ENCODE peak calls at places on chromosomes 2 and 18, in four cellular contexts. G is CD8-positive, alpha-beta memory T cell; P is PC-3; R is astrocyte of the spinal cord. U is an unnamed sample.

GRCh38 chr2:121333834-121334558 is 49.0 kb upstream of the TFCP2L1 start:
- DNase-seq in R (no peak), P (no peak), G (no peak), U (no peak)

GRCh38 chr2:218781691-218782528 is at the start of gene CYP27A1:
- DNase-seq in G (no peak), R (peak; percentile 22), P (peak; percentile 23), U (no peak)

GRCh38 chr2:29747786-29748470 is 173.5 kb downstream of the ALK start:
- DNase-seq in R (peak; percentile 96), P (peak; percentile 100), G (no peak), U (peak; percentile 87)

GRCh38 chr2:233470007-233470687 is 96.4 kb downstream of the USP40 start:
- DNase-seq in P (no peak), R (peak; percentile 47), G (no peak), U (peak; percentile 27)

GRCh38 chr18:23591011-23591410 is 4.7 kb upstream of the NPC1 start:
- DNase-seq in G (no peak), R (peak; percentile 5), P (no peak), U (peak; percentile 3)

GRCh38 chr18:49920731-49921130 is 107.4 kb upstream of the ACAA2 start:
- DNase-seq in R (peak; percentile 55), G (no peak), P (peak; percentile 49), U (peak; percentile 37)

GRCh38 chr2:15942711-15943345 is 2.5 kb downstream of the MYCN start:
- DNase-seq in P (no peak), G (peak; percentile 8), R (no peak), U (no peak)

GRCh38 chr2:200359552-200359951 is 53.1 kb downstream of the SPATS2L start:
- DNase-seq in R (no peak), G (no peak), P (no peak), U (no peak)

GRCh38 chr2:27721335-27721734 is 50.2 kb upstream of the MRPL33 start:
- DNase-seq in P (peak; percentile 58), R (no peak), G (no peak), U (no peak)

GRCh38 chr2:236875906-236876505 is 209.7 kb upstream of the COPS8 start:
- DNase-seq in R (no peak), P (peak; percentile 79), G (no peak), U (no peak)

GRCh38 chr2:174681099-174681982 is 82.9 kb downstream of the CHRNA1 start:
- DNase-seq in P (no peak), G (no peak), R (peak; percentile 51), U (no peak)

GRCh38 chr2:151150325-151150724 is 111.3 kb downstream of the RBM43 start:
- DNase-seq in P (no peak), R (no peak), G (no peak), U (no peak)

GRCh38 chr2:26521054-26521912 is 43.4 kb upstream of the OTOF start:
- DNase-seq in P (peak; percentile 44), G (no peak), R (no peak), U (peak; percentile 7)

GRCh38 chr2:74048843-74049519 is 64.3 kb downstream of the TET3 start:
- DNase-seq in R (no peak), G (no peak), P (no peak), U (no peak)

GRCh38 chr2:239727776-239728600 is 297.2 kb downstream of the NDUFA10 start:
- DNase-seq in P (no peak), G (no peak), R (no peak), U (no peak)

GRCh38 chr2:217440000-217440399 is 562.8 kb downstream of the TNS1 start:
- DNase-seq in R (no peak), G (no peak), P (no peak), U (no peak)

GRCh38 chr2:38387887-38388286 is 10.8 kb upstream of the ATL2 start:
- DNase-seq in R (no peak), P (no peak), G (no peak), U (no peak)

GRCh38 chr2:100948965-100949364 is 53.1 kb upstream of the RPL31 start:
- DNase-seq in R (no peak), G (no peak), P (no peak), U (no peak)

GRCh38 chr2:15840969-15841368 is 99.4 kb upstream of the MYCN start:
- DNase-seq in G (no peak), P (no peak), R (no peak), U (no peak)

GRCh38 chr2:176637497-176638166 is 368.4 kb downstream of the MTX2 start:
- DNase-seq in G (no peak), P (peak; percentile 68), R (peak; percentile 45), U (no peak)

GRCh38 chr18:46462523-46462922 is 194.5 kb downstream of the LOXHD1 start:
- DNase-seq in R (no peak), P (no peak), G (no peak), U (no peak)

GRCh38 chr2:120564213-120565094 is 171.2 kb upstream of the GLI2 start:
- DNase-seq in R (no peak), P (no peak), G (no peak), U (no peak)

GRCh38 chr18:65018184-65018583 is 732.6 kb upstream of the CDH7 start:
- DNase-seq in G (no peak), R (no peak), P (no peak), U (no peak)

GRCh38 chr2:234690569-234691225 is 193.8 kb upstream of the ARL4C start:
- DNase-seq in R (peak; percentile 86), G (no peak), P (peak; percentile 67), U (no peak)

GRCh38 chr2:238121511-238122286 is 16.8 kb upstream of the KLHL30 start:
- DNase-seq in P (no peak), G (no peak), R (no peak), U (no peak)

GRCh38 chr2:173997269-173997668 is 32.1 kb upstream of the SP3 start:
- DNase-seq in R (no peak), G (no peak), P (no peak), U (no peak)

GRCh38 chr18:30566877-30567276 is 475.7 kb downstream of the DSC3 start:
- DNase-seq in R (no peak), P (no peak), G (no peak), U (no peak)

GRCh38 chr2:19360881-19361321 is 2.5 kb upstream of the OSR1 start:
- DNase-seq in P (no peak), G (no peak), R (no peak), U (no peak)

GRCh38 chr2:11056614-11057013 is 98.7 kb upstream of the SLC66A3 start:
- DNase-seq in G (no peak), P (peak; percentile 77), R (peak; percentile 92), U (peak; percentile 78)

GRCh38 chr2:150296795-150297546 is 190.5 kb downstream of the RND3 start:
- DNase-seq in R (peak; percentile 43), G (no peak), P (peak; percentile 85), U (peak; percentile 40)

GRCh38 chr18:72155327-72155726 is 388.8 kb downstream of the CBLN2 start:
- DNase-seq in G (no peak), R (peak; percentile 33), P (no peak), U (no peak)

GRCh38 chr2:53334610-53335009 is 433.0 kb upstream of the CHAC2 start:
- DNase-seq in R (no peak), G (no peak), P (peak; percentile 70), U (no peak)

GRCh38 chr2:68248806-68249205 is 3.5 kb downstream of the PPP3R1 start:
- DNase-seq in G (no peak), R (no peak), P (no peak), U (no peak)
- H3K4me3 ChIP-seq in G (no peak overlapping the region), R (no peak overlapping the region), P (peak overlapping the region; percentile 74), U (no peak overlapping the region)

DNA sequence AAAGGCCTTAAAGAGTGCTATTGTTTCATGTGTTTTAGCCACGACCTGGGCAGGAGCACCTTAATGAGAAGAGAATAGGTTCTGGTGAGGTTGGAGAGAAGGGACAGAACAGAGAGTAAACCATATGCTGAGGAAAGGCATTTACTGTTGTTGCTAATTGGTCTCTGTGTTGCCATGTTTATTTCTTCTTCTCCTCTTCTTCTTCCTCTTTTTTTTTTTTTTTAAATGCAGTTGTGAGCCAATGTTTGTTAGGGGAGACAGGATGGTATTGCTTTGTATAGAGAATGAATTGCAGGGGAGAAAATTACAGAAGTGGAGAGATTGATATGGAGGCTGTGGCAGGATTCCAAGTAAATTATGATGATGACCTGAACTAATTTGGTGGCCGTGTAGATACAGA is 2.6 kb downstream of the SCN9A start:
- DNase-seq in G (no peak), R (no peak), P (no peak), U (no peak)
- H3K4me3 ChIP-seq in G (no peak overlapping the region), R (no peak overlapping the region), P (no peak overlapping the region), U (no peak overlapping the region)

GRCh38 chr2:147026261-147026660 is 818.6 kb upstream of the ACVR2A start:
- DNase-seq in R (no peak), P (no peak), G (no peak), U (no peak)
- H3K4me3 ChIP-seq in R (no peak overlapping the region), P (no peak overlapping the region), G (no peak overlapping the region), U (no peak overlapping the region)

GRCh38 chr18:15198116-15198389 is 450.1 kb downstream of the ANKRD30B start:
- DNase-seq in R (no peak), G (no peak), P (peak; percentile 1), U (no peak)
- H3K4me3 ChIP-seq in R (peak overlapping the region; percentile 15), G (no peak overlapping the region), P (peak overlapping the region; percentile 81), U (peak overlapping the region; percentile 5)

DNA sequence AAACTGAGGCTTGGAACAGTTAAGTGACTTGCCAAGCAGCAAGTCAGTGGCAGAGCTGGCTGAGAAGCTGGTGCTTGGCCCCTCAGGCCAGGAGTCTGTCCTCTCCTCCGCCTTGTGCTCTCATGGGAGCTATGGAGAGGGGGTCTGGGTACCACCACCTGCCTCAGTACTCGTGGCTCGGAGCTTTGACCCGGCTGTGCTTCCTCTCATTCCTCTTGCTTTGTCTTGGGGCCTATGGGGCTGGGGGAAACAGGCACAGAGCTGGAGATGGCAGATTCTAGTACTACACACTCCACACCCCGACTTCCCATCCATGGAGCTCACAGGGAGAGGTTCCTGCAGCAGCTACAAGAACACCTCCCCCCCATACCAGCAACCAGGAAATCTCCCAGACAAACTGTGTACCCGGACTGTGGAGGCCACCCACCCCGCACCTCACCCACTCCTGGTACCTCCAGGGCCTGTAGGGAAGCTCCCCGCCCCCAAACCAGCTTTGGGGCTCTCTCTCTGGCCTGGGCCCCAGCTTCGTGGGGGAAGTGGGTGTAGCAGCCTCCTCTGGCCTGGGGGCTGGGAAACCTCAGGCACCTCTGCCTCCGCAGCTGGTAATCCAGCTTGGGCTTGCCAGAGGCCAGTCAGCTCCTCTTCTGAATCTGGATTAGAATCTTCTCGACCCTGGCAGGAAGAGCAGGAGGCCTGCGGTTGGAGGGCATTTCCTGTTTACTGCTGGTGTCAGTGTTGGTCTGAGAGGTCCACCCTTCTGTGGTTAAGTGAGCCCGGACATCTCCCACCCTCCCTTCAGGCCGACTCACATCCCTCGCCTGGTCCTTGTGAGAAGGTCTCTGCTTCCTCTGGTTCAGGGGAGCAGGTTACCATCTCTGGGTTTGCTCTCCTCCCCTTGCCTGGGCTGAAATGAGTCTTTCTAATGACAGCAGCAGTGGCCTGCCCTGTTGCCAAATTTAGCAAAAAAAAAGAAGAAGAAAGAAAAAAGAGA is 22.3 kb upstream of the RHOB start:
- DNase-seq in R (peak; percentile 78), G (no peak), P (peak; percentile 46), U (peak; percentile 45)
- H3K4me3 ChIP-seq in R (no peak overlapping the region), G (no peak overlapping the region), P (no peak overlapping the region), U (no peak overlapping the region)

U was measured in brain microvascular endothelial cell.